ENCODE peak calls at places on chromosomes 12 and 14, in four cellular contexts. T, N, S and A are unnamed samples.

GRCh38 chr14:20044243-20044642 is 8.4 kb upstream of the OR4K13 start:
- DNase-seq in T (no peak), N (no peak), S (no peak), A (peak)

GRCh38 chr14:92600318-92601053 is 86.9 kb downstream of the RIN3 start:
- DNase-seq in T (no peak), N (no peak), S (no peak), A (peak)

GRCh38 chr14:24250354-24250753 is 7.9 kb upstream of the TINF2 start:
- DNase-seq in T (no peak), N (no peak), S (no peak), A (no peak)

GRCh38 chr14:75886661-75887348 is 95.0 kb downstream of the TGFB3 start:
- DNase-seq in T (no peak), N (no peak), S (no peak), A (no peak)

GRCh38 chr14:72781476-72782181 is 112.3 kb downstream of the DPF3 start:
- DNase-seq in T (peak), N (no peak), S (no peak), A (no peak)

GRCh38 chr14:22614240-22614799 is 16.2 kb downstream of the ABHD4 start:
- DNase-seq in T (peak), N (no peak), S (no peak), A (peak)

GRCh38 chr14:61569783-61570182 is 125.5 kb upstream of the HIF1A start:
- DNase-seq in T (peak), N (peak), S (no peak), A (no peak)

GRCh38 chr14:99360774-99361595 is 89.0 kb upstream of the BCL11B start:
- DNase-seq in T (no peak), N (no peak), S (no peak), A (peak)

GRCh38 chr14:52583544-52583943 is 30.9 kb downstream of the GPR137C start:
- DNase-seq in T (no peak), N (no peak), S (no peak), A (no peak)

GRCh38 chr12:526089-526488 is 66.3 kb downstream of the B4GALNT3 start:
- DNase-seq in T (no peak), N (no peak), S (no peak), A (no peak)

GRCh38 chr12:1877169-1877878 is 41.1 kb downstream of the CACNA2D4 start:
- DNase-seq in T (no peak), N (no peak), S (no peak), A (no peak)

GRCh38 chr12:47730341-47730744 is 5.1 kb upstream of the ENDOU start:
- DNase-seq in T (no peak), N (no peak), S (peak), A (no peak)

GRCh38 chr14:95814363-95815225 is 62.0 kb upstream of the TUNAR start:
- DNase-seq in T (no peak), N (no peak), S (no peak), A (no peak)

GRCh38 chr14:79583738-79584405 is 627.4 kb downstream of the DIO2 start:
- DNase-seq in T (no peak), N (no peak), S (no peak), A (no peak)

GRCh38 chr14:105030194-105030593 is 9.3 kb upstream of the CDCA4 start:
- DNase-seq in T (no peak), N (no peak), S (no peak), A (no peak)

GRCh38 chr14:77139540-77140342 is 1.9 kb downstream of the ZDHHC22 start:
- DNase-seq in T (no peak), N (no peak), S (no peak), A (peak)

GRCh38 chr14:28344381-28344780 is 422.2 kb upstream of the FOXG1 start:
- DNase-seq in T (no peak), N (no peak), S (no peak), A (no peak)

GRCh38 chr12:3311027-3311402 is 180.0 kb upstream of the PRMT8 start:
- DNase-seq in T (peak), N (no peak), S (peak), A (no peak)

GRCh38 chr12:106030210-106031175 is 108.3 kb downstream of the NUAK1 start:
- DNase-seq in T (peak), N (no peak), S (no peak), A (peak)

GRCh38 chr12:12908252-12908651 is 16.9 kb downstream of the GPRC5A start:
- DNase-seq in T (no peak), N (no peak), S (no peak), A (no peak)

GRCh38 chr12:112537710-112538396 is 119.1 kb downstream of the PTPN11 start:
- DNase-seq in T (peak), N (no peak), S (peak), A (peak)

GRCh38 chr12:4567073-4567881 is 5.3 kb downstream of the DYRK4 start:
- DNase-seq in T (no peak), N (no peak), S (no peak), A (no peak)

GRCh38 chr14:89337912-89338311 is 79.1 kb downstream of the FOXN3 start:
- DNase-seq in T (no peak), N (no peak), S (no peak), A (no peak)

GRCh38 chr14:44154889-44155288 is 352.2 kb downstream of the FSCB start:
- DNase-seq in T (no peak), N (no peak), S (peak), A (no peak)

GRCh38 chr14:60095781-60096450 is 4.2 kb downstream of the PCNX4 start:
- DNase-seq in T (no peak), N (no peak), S (no peak), A (no peak)

GRCh38 chr12:53345486-53346195 is 9.5 kb upstream of the SP7 start:
- DNase-seq in T (no peak), N (peak), S (no peak), A (no peak)

GRCh38 chr12:88931598-88931997 is 351.3 kb upstream of the KITLG start:
- DNase-seq in T (no peak), N (no peak), S (no peak), A (no peak)

GRCh38 chr14:88986146-88986841 is 161.8 kb downstream of the TTC8 start:
- DNase-seq in T (peak), N (peak), S (no peak), A (no peak)